ENCODE peak calls at places on chromosomes 5 and 9, in eight cellular contexts. One of them, this sample, is unnamed.
A peak's percentile ranks its signal among the peaks of the same experiment; 100 is the strongest.

GRCh38 chr5:127870914-127871313 is 167.7 kb downstream of the CCDC192 start:
- DNase-seq in HAP-1: no peak
- DNase-seq in activated CD4-positive, alpha-beta T cell treated with anti-CD3 and anti-CD28 coated beads for 1 hour: no peak
- DNase-seq in epithelial cell of prostate: no peak
- DNase-seq in stimulated activated CD4-positive, alpha-beta T cell treated with anti-CD3 and anti-CD28 coated beads, Interleukin-15, amount 100 ng/mL, for 1 hour: no peak
- DNase-seq in frontal cortex: no peak
- DNase-seq in mesothelial cell of epicardium: no peak
- DNase-seq in mesendoderm: no peak
- DNase-seq in this sample: no peak

GRCh38 chr5:75510836-75511434 is 494 bp downstream of the CERT1 start:
- DNase-seq in HAP-1: peak; percentile 59
- DNase-seq in activated CD4-positive, alpha-beta T cell treated with anti-CD3 and anti-CD28 coated beads for 1 hour: no peak
- DNase-seq in mesendoderm: peak; percentile 73
- DNase-seq in frontal cortex: peak; percentile 13
- DNase-seq in epithelial cell of prostate: no peak
- DNase-seq in mesothelial cell of epicardium: peak; percentile 46
- DNase-seq in stimulated activated CD4-positive, alpha-beta T cell treated with anti-CD3 and anti-CD28 coated beads, Interleukin-15, amount 100 ng/mL, for 1 hour: peak; percentile 9
- DNase-seq in this sample: peak; percentile 78

GRCh38 chr5:10374623-10375022 is 21.1 kb downstream of the MARCHF6 start:
- DNase-seq in epithelial cell of prostate: no peak
- DNase-seq in frontal cortex: no peak
- DNase-seq in mesendoderm: no peak
- DNase-seq in mesothelial cell of epicardium: no peak
- DNase-seq in stimulated activated CD4-positive, alpha-beta T cell treated with anti-CD3 and anti-CD28 coated beads, Interleukin-15, amount 100 ng/mL, for 1 hour: no peak
- DNase-seq in HAP-1: no peak
- DNase-seq in activated CD4-positive, alpha-beta T cell treated with anti-CD3 and anti-CD28 coated beads for 1 hour: no peak
- DNase-seq in this sample: no peak

GRCh38 chr9:127313042-127313560 is 48.5 kb downstream of the GARNL3 start:
- DNase-seq in HAP-1: no peak
- DNase-seq in frontal cortex: no peak
- DNase-seq in mesendoderm: no peak
- DNase-seq in epithelial cell of prostate: no peak
- DNase-seq in mesothelial cell of epicardium: no peak
- DNase-seq in stimulated activated CD4-positive, alpha-beta T cell treated with anti-CD3 and anti-CD28 coated beads, Interleukin-15, amount 100 ng/mL, for 1 hour: no peak
- DNase-seq in activated CD4-positive, alpha-beta T cell treated with anti-CD3 and anti-CD28 coated beads for 1 hour: no peak
- DNase-seq in this sample: no peak

GRCh38 chr9:26271495-26272122 is 593.4 kb upstream of the TUSC1 start:
- DNase-seq in mesothelial cell of epicardium: no peak
- DNase-seq in stimulated activated CD4-positive, alpha-beta T cell treated with anti-CD3 and anti-CD28 coated beads, Interleukin-15, amount 100 ng/mL, for 1 hour: no peak
- DNase-seq in mesendoderm: no peak
- DNase-seq in HAP-1: no peak
- DNase-seq in activated CD4-positive, alpha-beta T cell treated with anti-CD3 and anti-CD28 coated beads for 1 hour: no peak
- DNase-seq in frontal cortex: no peak
- DNase-seq in epithelial cell of prostate: no peak
- DNase-seq in this sample: no peak

GRCh38 chr9:10366171-10366779 is 246.5 kb downstream of the PTPRD start:
- DNase-seq in activated CD4-positive, alpha-beta T cell treated with anti-CD3 and anti-CD28 coated beads for 1 hour: no peak
- DNase-seq in HAP-1: peak; percentile 40
- DNase-seq in mesendoderm: peak; percentile 54
- DNase-seq in stimulated activated CD4-positive, alpha-beta T cell treated with anti-CD3 and anti-CD28 coated beads, Interleukin-15, amount 100 ng/mL, for 1 hour: no peak
- DNase-seq in epithelial cell of prostate: peak; percentile 0
- DNase-seq in frontal cortex: no peak
- DNase-seq in mesothelial cell of epicardium: no peak
- DNase-seq in this sample: peak; percentile 50

GRCh38 chr9:2059131-2059929 is 44.2 kb downstream of the SMARCA2 start:
- DNase-seq in activated CD4-positive, alpha-beta T cell treated with anti-CD3 and anti-CD28 coated beads for 1 hour: no peak
- DNase-seq in mesothelial cell of epicardium: no peak
- DNase-seq in mesendoderm: peak; percentile 16
- DNase-seq in frontal cortex: no peak
- DNase-seq in HAP-1: no peak
- DNase-seq in stimulated activated CD4-positive, alpha-beta T cell treated with anti-CD3 and anti-CD28 coated beads, Interleukin-15, amount 100 ng/mL, for 1 hour: no peak
- DNase-seq in epithelial cell of prostate: no peak
- DNase-seq in this sample: no peak

GRCh38 chr9:102867488-102867887 is 127.6 kb upstream of the CYLC2 start:
- DNase-seq in stimulated activated CD4-positive, alpha-beta T cell treated with anti-CD3 and anti-CD28 coated beads, Interleukin-15, amount 100 ng/mL, for 1 hour: no peak
- DNase-seq in mesothelial cell of epicardium: no peak
- DNase-seq in epithelial cell of prostate: peak; percentile 6
- DNase-seq in mesendoderm: no peak
- DNase-seq in HAP-1: no peak
- DNase-seq in frontal cortex: no peak
- DNase-seq in activated CD4-positive, alpha-beta T cell treated with anti-CD3 and anti-CD28 coated beads for 1 hour: no peak
- DNase-seq in this sample: no peak

GRCh38 chr5:57503433-57503832 is 20.8 kb upstream of the ACTBL2 start:
- DNase-seq in mesothelial cell of epicardium: no peak
- DNase-seq in activated CD4-positive, alpha-beta T cell treated with anti-CD3 and anti-CD28 coated beads for 1 hour: no peak
- DNase-seq in stimulated activated CD4-positive, alpha-beta T cell treated with anti-CD3 and anti-CD28 coated beads, Interleukin-15, amount 100 ng/mL, for 1 hour: no peak
- DNase-seq in frontal cortex: no peak
- DNase-seq in HAP-1: no peak
- DNase-seq in mesendoderm: no peak
- DNase-seq in epithelial cell of prostate: no peak
- DNase-seq in this sample: no peak

GRCh38 chr9:105690742-105691141 is 3.6 kb upstream of the TMEM38B start:
- DNase-seq in stimulated activated CD4-positive, alpha-beta T cell treated with anti-CD3 and anti-CD28 coated beads, Interleukin-15, amount 100 ng/mL, for 1 hour: no peak
- DNase-seq in HAP-1: no peak
- DNase-seq in frontal cortex: no peak
- DNase-seq in mesendoderm: no peak
- DNase-seq in activated CD4-positive, alpha-beta T cell treated with anti-CD3 and anti-CD28 coated beads for 1 hour: no peak
- DNase-seq in mesothelial cell of epicardium: no peak
- DNase-seq in epithelial cell of prostate: no peak
- DNase-seq in this sample: no peak

GRCh38 chr5:149801307-149801985 is 71.3 kb downstream of the PPARGC1B start:
- DNase-seq in HAP-1: no peak
- DNase-seq in epithelial cell of prostate: no peak
- DNase-seq in mesothelial cell of epicardium: no peak
- DNase-seq in frontal cortex: no peak
- DNase-seq in activated CD4-positive, alpha-beta T cell treated with anti-CD3 and anti-CD28 coated beads for 1 hour: no peak
- DNase-seq in mesendoderm: peak; percentile 43
- DNase-seq in stimulated activated CD4-positive, alpha-beta T cell treated with anti-CD3 and anti-CD28 coated beads, Interleukin-15, amount 100 ng/mL, for 1 hour: no peak
- DNase-seq in this sample: no peak

GRCh38 chr5:145056805-145057204 is 778.3 kb downstream of the PRELID2 start:
- DNase-seq in stimulated activated CD4-positive, alpha-beta T cell treated with anti-CD3 and anti-CD28 coated beads, Interleukin-15, amount 100 ng/mL, for 1 hour: no peak
- DNase-seq in HAP-1: no peak
- DNase-seq in epithelial cell of prostate: no peak
- DNase-seq in mesothelial cell of epicardium: no peak
- DNase-seq in frontal cortex: no peak
- DNase-seq in mesendoderm: no peak
- DNase-seq in activated CD4-positive, alpha-beta T cell treated with anti-CD3 and anti-CD28 coated beads for 1 hour: no peak
- DNase-seq in this sample: no peak

GRCh38 chr5:135608361-135608760 is 29.6 kb upstream of the CXCL14 start:
- DNase-seq in HAP-1: no peak
- DNase-seq in mesendoderm: no peak
- DNase-seq in frontal cortex: no peak
- DNase-seq in mesothelial cell of epicardium: peak; percentile 6
- DNase-seq in epithelial cell of prostate: no peak
- DNase-seq in activated CD4-positive, alpha-beta T cell treated with anti-CD3 and anti-CD28 coated beads for 1 hour: no peak
- DNase-seq in stimulated activated CD4-positive, alpha-beta T cell treated with anti-CD3 and anti-CD28 coated beads, Interleukin-15, amount 100 ng/mL, for 1 hour: no peak
- DNase-seq in this sample: peak; percentile 28

GRCh38 chr5:160369990-160370712 is at the start of gene C1QTNF2:
- DNase-seq in mesendoderm: peak; percentile 80
- DNase-seq in epithelial cell of prostate: no peak
- DNase-seq in HAP-1: peak; percentile 60
- DNase-seq in mesothelial cell of epicardium: peak; percentile 69
- DNase-seq in frontal cortex: no peak
- DNase-seq in activated CD4-positive, alpha-beta T cell treated with anti-CD3 and anti-CD28 coated beads for 1 hour: no peak
- DNase-seq in stimulated activated CD4-positive, alpha-beta T cell treated with anti-CD3 and anti-CD28 coated beads, Interleukin-15, amount 100 ng/mL, for 1 hour: no peak
- DNase-seq in this sample: peak; percentile 87

GRCh38 chr5:170011751-170012150 is 31.5 kb upstream of the INSYN2B start:
- DNase-seq in frontal cortex: no peak
- DNase-seq in activated CD4-positive, alpha-beta T cell treated with anti-CD3 and anti-CD28 coated beads for 1 hour: no peak
- DNase-seq in stimulated activated CD4-positive, alpha-beta T cell treated with anti-CD3 and anti-CD28 coated beads, Interleukin-15, amount 100 ng/mL, for 1 hour: no peak
- DNase-seq in mesendoderm: no peak
- DNase-seq in mesothelial cell of epicardium: no peak
- DNase-seq in HAP-1: no peak
- DNase-seq in epithelial cell of prostate: no peak
- DNase-seq in this sample: no peak

GRCh38 chr5:37575541-37576489 is 196.7 kb downstream of the WDR70 start:
- DNase-seq in stimulated activated CD4-positive, alpha-beta T cell treated with anti-CD3 and anti-CD28 coated beads, Interleukin-15, amount 100 ng/mL, for 1 hour: no peak
- DNase-seq in activated CD4-positive, alpha-beta T cell treated with anti-CD3 and anti-CD28 coated beads for 1 hour: no peak
- DNase-seq in HAP-1: no peak
- DNase-seq in mesothelial cell of epicardium: no peak
- DNase-seq in mesendoderm: peak; percentile 95
- DNase-seq in frontal cortex: no peak
- DNase-seq in epithelial cell of prostate: no peak
- DNase-seq in this sample: peak; percentile 49

GRCh38 chr5:126490167-126490937 is 67.1 kb downstream of the GRAMD2B start:
- DNase-seq in HAP-1: peak; percentile 15
- DNase-seq in frontal cortex: no peak
- DNase-seq in activated CD4-positive, alpha-beta T cell treated with anti-CD3 and anti-CD28 coated beads for 1 hour: no peak
- DNase-seq in mesendoderm: peak; percentile 52
- DNase-seq in epithelial cell of prostate: no peak
- DNase-seq in stimulated activated CD4-positive, alpha-beta T cell treated with anti-CD3 and anti-CD28 coated beads, Interleukin-15, amount 100 ng/mL, for 1 hour: no peak
- DNase-seq in mesothelial cell of epicardium: no peak
- DNase-seq in this sample: peak; percentile 73

This sample was measured in endodermal cell.